ENCODE peak calls at places on chromosomes 3 and 15, in four cellular contexts. E is K562, D is H1, T is HepG2. S is an unnamed sample.

GRCh38 chr3:13015286-13016082 is 57.7 kb downstream of the IQSEC1 start:
- DNase-seq in T (no peak), D (no peak), E (no peak), S (no peak)

GRCh38 chr3:66487475-66487874 is 13.3 kb downstream of the LRIG1 start:
- DNase-seq in T (no peak), E (no peak), D (no peak), S (no peak)

GRCh38 chr3:184757010-184757651 is 45.3 kb upstream of the MAGEF1 start:
- DNase-seq in D (no peak), E (no peak), T (no peak), S (no peak)

GRCh38 chr3:119310052-119310451 is 15.9 kb downstream of the ARHGAP31 start:
- DNase-seq in T (no peak), E (no peak), D (no peak), S (no peak)

GRCh38 chr15:56532766-56533455 is 68.0 kb upstream of the MNS1 start:
- DNase-seq in E (no peak), D (no peak), T (no peak), S (no peak)

GRCh38 chr3:197464794-197465193 is 91.0 kb downstream of the BDH1 start:
- DNase-seq in D (no peak), E (no peak), T (no peak), S (no peak)

GRCh38 chr15:101138913-101139880 is 112.7 kb downstream of the CHSY1 start:
- DNase-seq in T (no peak), D (no peak), E (no peak), S (no peak)

GRCh38 chr3:43405888-43406636 is 119.7 kb downstream of the SNRK start:
- DNase-seq in T (no peak), D (no peak), E (no peak), S (no peak)

GRCh38 chr3:131361464-131362421 is 19.8 kb upstream of the NUDT16 start:
- DNase-seq in E (peak; percentile 84), T (no peak), D (peak; percentile 95), S (peak; percentile 36)

GRCh38 chr3:134796313-134797079 is 1.4 kb downstream of the EPHB1 start:
- DNase-seq in D (no peak), T (no peak), E (no peak), S (no peak)

GRCh38 chr3:179279837-179280236 is 28.9 kb upstream of the KCNMB3 start:
- DNase-seq in E (no peak), D (no peak), T (no peak), S (no peak)

GRCh38 chr3:152870027-152870426 is 35.1 kb downstream of the P2RY1 start:
- DNase-seq in D (no peak), E (no peak), T (no peak), S (no peak)

GRCh38 chr3:62493116-62493801 is 119.9 kb upstream of the FEZF2 start:
- DNase-seq in T (no peak), D (no peak), E (no peak), S (no peak)

GRCh38 chr15:67148196-67148701 is 82.8 kb downstream of the SMAD3 start:
- DNase-seq in D (no peak), T (peak; percentile 45), E (no peak), S (peak; percentile 90)
- H3K4me2 ChIP-seq in D (no peak overlapping the region), T (no peak overlapping the region), E (no peak overlapping the region), S (peak overlapping the region; percentile 80)

GRCh38 chr15:58203537-58203936 is 65.4 kb downstream of the AQP9 start:
- DNase-seq in T (no peak), D (no peak), E (peak; percentile 39), S (no peak)

GRCh38 chr15:58200739-58201138 is 62.6 kb downstream of the AQP9 start:
- DNase-seq in E (no peak), D (no peak), T (no peak), S (no peak)

GRCh38 chr15:58201536-58201935 is 63.4 kb downstream of the AQP9 start:
- DNase-seq in E (no peak), D (no peak), T (no peak), S (no peak)
- TF ChIP-seq HDAC2 in E (no peak), D (no peak), T (no peak), S (no peak)

DNA sequence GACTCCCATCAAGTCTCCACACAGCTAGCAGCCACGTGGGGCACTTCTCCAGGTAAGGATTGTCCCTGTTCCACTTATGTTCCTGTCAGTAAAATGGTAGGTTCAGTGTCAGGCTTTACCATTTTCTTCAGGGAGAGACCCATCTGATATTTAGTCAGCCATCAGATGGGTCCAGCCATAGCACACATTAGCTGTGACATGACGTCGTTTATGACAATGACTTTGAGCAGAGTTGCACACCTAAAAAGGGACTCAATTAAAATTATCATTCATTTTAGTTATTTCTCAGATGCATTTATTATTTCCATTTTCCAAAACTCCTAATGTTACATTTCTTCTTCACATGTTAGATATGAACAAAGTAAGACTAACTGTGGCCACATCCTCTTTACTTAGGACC is 68.2 kb upstream of the SNRPN start:
- DNase-seq in E (no peak), T (no peak), D (no peak), S (no peak)
- TF ChIP-seq MAFK in E (no peak), T (no peak), D (no peak), S (no peak)

DNA sequence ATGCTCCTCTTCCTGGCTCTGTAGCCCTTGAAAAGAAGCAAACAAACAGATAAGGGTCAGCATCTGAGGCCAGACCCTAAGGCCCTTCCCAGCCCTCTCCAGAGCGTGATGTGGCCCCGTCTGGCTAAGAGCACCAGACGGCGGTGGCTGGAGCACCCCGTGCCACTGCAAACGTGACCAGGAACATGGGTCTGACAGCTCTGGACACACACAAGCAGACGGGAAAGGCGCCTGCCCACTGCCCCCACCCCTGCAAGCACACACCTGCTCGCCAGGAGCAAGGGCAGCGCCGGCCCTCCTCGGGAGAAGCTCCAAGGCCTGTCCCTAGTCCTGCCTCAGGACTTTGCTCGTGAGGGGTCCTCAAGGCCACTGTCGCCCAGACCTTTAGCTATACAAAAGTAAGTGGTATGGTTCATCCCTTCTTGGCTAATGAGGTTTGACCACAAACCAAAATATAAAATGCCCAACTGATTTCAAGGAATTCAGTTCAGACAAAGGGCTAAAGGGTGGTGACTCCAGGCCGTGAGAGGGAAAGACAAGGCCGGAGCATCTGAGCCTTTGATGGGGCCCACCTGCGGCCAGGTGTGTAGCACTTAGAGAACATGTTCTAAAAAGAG is 90.4 kb downstream of the XXYLT1 start:
- DNase-seq in D (no peak), E (no peak), T (no peak), S (no peak)
- H3K4me2 ChIP-seq in D (no peak overlapping the region), E (peak overlapping the region; percentile 10), T (no peak overlapping the region), S (no peak overlapping the region)

DNA sequence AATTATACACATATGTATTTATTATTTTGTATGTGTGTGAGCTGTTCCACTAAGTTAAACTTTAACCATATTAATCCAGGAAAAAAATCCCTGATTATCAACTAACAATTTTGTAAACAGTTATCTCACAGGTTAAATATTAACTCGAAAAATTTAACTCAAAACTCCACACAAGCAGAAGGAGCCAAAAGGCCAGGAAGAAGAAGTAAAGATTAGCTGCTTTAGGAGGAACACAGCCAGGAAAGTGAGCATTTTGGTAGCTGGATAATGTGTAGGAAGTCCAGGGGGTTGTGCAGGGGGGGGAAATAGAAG is 425.0 kb downstream of the TIGIT start:
- DNase-seq in E (no peak), T (peak; percentile 25), D (no peak), S (no peak)
- TF ChIP-seq HDAC2 in E (no peak), T (no peak), D (no peak), S (no peak)

GRCh38 chr3:196159952-196160804 is 51.0 kb downstream of the ZDHHC19 start:
- DNase-seq in T (no peak), D (no peak), E (peak; percentile 62), S (no peak)
- TF ChIP-seq MAFK in T (no peak), D (no peak), E (no peak), S (no peak)

GRCh38 chr3:169650503-169650902 is 13.0 kb downstream of the MECOM start:
- DNase-seq in T (no peak), E (no peak), D (no peak), S (no peak)
- H3K4me2 ChIP-seq in T (no peak overlapping the region), E (no peak overlapping the region), D (no peak overlapping the region), S (no peak overlapping the region)

GRCh38 chr3:127639173-127640030 is 10.4 kb downstream of the PODXL2 start:
- DNase-seq in T (no peak), D (no peak), E (no peak), S (no peak)
- TF ChIP-seq HDAC2 in T (no peak), D (no peak), E (no peak), S (no peak)

S was measured in A549.